ENCODE peak calls at places on chromosomes 11 and 22, in five cellular contexts. E is activated CD4-positive, alpha-beta T cell treated with anti-CD3 and anti-CD28 coated beads for 48 hours; D is C1 segment of cervical spinal cord; L is stimulated activated CD4-positive, alpha-beta T cell treated with anti-CD3 and anti-CD28 coated beads, Interleukin-2, amount 100 ng/mL, for 24 hours; J is pons. I is an unnamed sample.
A peak's percentile ranks its signal among the peaks of the same experiment; 100 is the strongest.

GRCh38 chr22:44702479-44703219 is 645 bp downstream of the PRR5 start:
- DNase-seq in L (peak; percentile 45), E (peak; percentile 37), D (no peak), J (no peak), I (no peak)

GRCh38 chr22:50581950-50582561 is 593 bp downstream of the CHKB start:
- DNase-seq in J (no peak), L (no peak), E (peak; percentile 59), D (no peak), I (no peak)

GRCh38 chr11:116061322-116061721 is 557.1 kb upstream of the CADM1 start:
- DNase-seq in E (no peak), L (no peak), J (no peak), D (no peak), I (no peak)

GRCh38 chr22:27488456-27489224 is 312.9 kb downstream of the MN1 start:
- DNase-seq in E (no peak), D (no peak), J (no peak), L (no peak), I (no peak)

GRCh38 chr11:91978747-91979146 is 245.9 kb upstream of the FAT3 start:
- DNase-seq in D (no peak), J (no peak), L (no peak), E (no peak), I (no peak)

GRCh38 chr11:121236115-121237001 is 56.2 kb upstream of the SC5D start:
- DNase-seq in E (no peak), J (no peak), L (no peak), D (no peak), I (no peak)

GRCh38 chr11:78991681-78992080 is 417.0 kb upstream of the NARS2 start:
- DNase-seq in L (no peak), J (no peak), D (no peak), E (no peak), I (no peak)

GRCh38 chr22:37330200-37331033 is 48.1 kb downstream of the CYTH4 start:
- DNase-seq in D (no peak), J (no peak), L (no peak), E (peak; percentile 77), I (no peak)

GRCh38 chr11:128498846-128499245 is 88.5 kb downstream of the ETS1 start:
- DNase-seq in D (no peak), J (no peak), L (no peak), E (no peak), I (no peak)

GRCh38 chr11:64809781-64810241 is 540 bp downstream of the MEN1 start:
- DNase-seq in E (peak; percentile 46), D (no peak), L (no peak), J (no peak), I (no peak)

GRCh38 chr22:44395116-44396005 is 82.6 kb upstream of the SHISAL1 start:
- DNase-seq in J (no peak), L (no peak), E (no peak), D (no peak), I (no peak)

GRCh38 chr22:33891455-33891854 is 28.8 kb downstream of the LARGE1 start:
- DNase-seq in L (no peak), E (no peak), D (no peak), J (no peak), I (no peak)

GRCh38 chr11:102882389-102883024 is 7.7 kb upstream of the MMP12 start:
- DNase-seq in L (no peak), D (no peak), J (peak; percentile 81), E (no peak), I (peak; percentile 52)

GRCh38 chr22:38948181-38948940 is 9.0 kb upstream of the APOBEC3A start:
- DNase-seq in E (no peak), J (no peak), L (no peak), D (no peak), I (no peak)

GRCh38 chr11:105719073-105719846 is 109.4 kb downstream of the GRIA4 start:
- DNase-seq in J (no peak), E (no peak), D (no peak), L (no peak), I (no peak)

I was measured in globus pallidus.